ENCODE peak calls at places on chromosomes 3 and 15, in five cellular contexts. F is left ventricle myocardium inferior, K is bronchial epithelial cell, I is left lung, N is upper lobe of right lung. E is an unnamed sample.

GRCh38 chr3:85576091-85576690 is 617.4 kb downstream of the CADM2 start:
- DNase-seq in K (peak; percentile 56), F (no peak), I (no peak), N (no peak), E (peak; percentile 42)

GRCh38 chr15:64110945-64111678 is 15.3 kb downstream of the SNX1 start:
- DNase-seq in F (no peak), I (no peak), N (no peak), K (no peak), E (no peak)

GRCh38 chr3:70982700-70983140 is 600.8 kb downstream of the FOXP1 start:
- DNase-seq in K (peak; percentile 92), N (no peak), I (no peak), F (no peak), E (peak; percentile 89)

GRCh38 chr15:26888761-26889160 is 21.9 kb downstream of the GABRA5 start:
- DNase-seq in N (no peak), F (no peak), I (no peak), K (peak; percentile 35), E (no peak)

GRCh38 chr3:132788299-132788698 is 66.1 kb upstream of the NPHP3 start:
- DNase-seq in K (peak; percentile 53), F (no peak), N (no peak), I (no peak), E (peak; percentile 72)

GRCh38 chr3:125310623-125311076 is 64.5 kb downstream of the ZNF148 start:
- DNase-seq in F (no peak), K (no peak), N (no peak), I (no peak), E (peak; percentile 41)

GRCh38 chr3:69433938-69434263 is 48.0 kb upstream of the FRMD4B start:
- DNase-seq in N (no peak), K (peak; percentile 80), I (no peak), F (no peak), E (peak; percentile 44)

GRCh38 chr3:13018039-13018431 is 55.2 kb downstream of the IQSEC1 start:
- DNase-seq in I (no peak), F (no peak), K (no peak), N (no peak), E (no peak)

GRCh38 chr15:98776607-98777281 is 128.4 kb downstream of the IGF1R start:
- DNase-seq in I (no peak), F (peak; percentile 42), K (no peak), N (peak; percentile 70), E (peak; percentile 54)

GRCh38 chr15:61879219-61879618 is 181.0 kb downstream of the VPS13C start:
- DNase-seq in F (no peak), I (no peak), N (no peak), K (peak; percentile 87), E (no peak)

GRCh38 chr3:186144257-186144656 is 35.4 kb upstream of the ETV5 start:
- DNase-seq in N (peak; percentile 31), K (no peak), F (no peak), I (no peak), E (no peak)

GRCh38 chr15:56356616-56357015 is 8.6 kb upstream of the TEX9 start:
- DNase-seq in I (no peak), F (no peak), N (no peak), K (peak; percentile 22), E (no peak)

GRCh38 chr3:59772416-59773408 is 722.9 kb upstream of the CFAP20DC start:
- DNase-seq in F (no peak), N (no peak), I (no peak), K (no peak), E (no peak)

GRCh38 chr15:95162967-95163531 is 931.7 kb downstream of the MCTP2 start:
- DNase-seq in F (no peak), N (no peak), K (peak; percentile 95), I (no peak), E (peak; percentile 83)

GRCh38 chr3:105867690-105868449 is 942 bp downstream of the CBLB start:
- DNase-seq in F (no peak), N (no peak), K (peak; percentile 23), I (no peak), E (peak; percentile 45)

GRCh38 chr15:68578175-68578959 is 426 bp upstream of the CORO2B start:
- DNase-seq in N (peak; percentile 82), K (no peak), F (peak; percentile 82), I (peak; percentile 88), E (peak; percentile 59)

GRCh38 chr3:44125241-44125640 is 116.4 kb upstream of the TOPAZ1 start:
- DNase-seq in F (no peak), I (no peak), K (no peak), N (no peak), E (peak; percentile 3)

GRCh38 chr3:106692624-106693023 is 684.6 kb upstream of the CCDC54 start:
- DNase-seq in F (no peak), I (no peak), K (no peak), N (no peak), E (peak; percentile 31)

GRCh38 chr15:62625421-62626033 is 417.0 kb upstream of the TPM1 start:
- DNase-seq in K (no peak), I (no peak), F (no peak), N (no peak), E (peak; percentile 50)

GRCh38 chr3:101303089-101303731 is 17.2 kb downstream of the IMPG2 start:
- DNase-seq in F (no peak), K (peak; percentile 96), I (no peak), N (no peak), E (peak; percentile 48)

GRCh38 chr15:63987979-63988378 is 58.3 kb downstream of the DAPK2 start:
- DNase-seq in F (no peak), K (no peak), I (no peak), N (no peak), E (no peak)

GRCh38 chr3:161694682-161695586 is 198.3 kb downstream of the OTOL1 start:
- DNase-seq in K (no peak), N (no peak), I (no peak), F (no peak), E (no peak)

GRCh38 chr15:35622641-35623340 is 76.8 kb upstream of the DPH6 start:
- DNase-seq in F (no peak), K (peak; percentile 83), I (no peak), N (no peak), E (no peak)

GRCh38 chr15:65466901-65467300 is 44.2 kb upstream of the IGDCC4 start:
- DNase-seq in F (no peak), K (no peak), N (no peak), I (no peak), E (no peak)

GRCh38 chr3:61464785-61465184 is 96.6 kb upstream of the PTPRG start:
- DNase-seq in K (no peak), I (no peak), F (no peak), N (no peak), E (no peak)

GRCh38 chr3:102079809-102080197 is 230.5 kb downstream of the NFKBIZ start:
- DNase-seq in N (no peak), F (no peak), I (no peak), K (no peak), E (no peak)

GRCh38 chr3:32469151-32469874 is 33.3 kb downstream of the CMTM6 start:
- DNase-seq in I (no peak), N (no peak), F (no peak), K (no peak), E (no peak)

GRCh38 chr3:138114988-138115971 is at the start of gene DZIP1L:
- DNase-seq in K (peak; percentile 25), N (peak; percentile 86), F (peak; percentile 69), I (peak; percentile 95), E (peak; percentile 84)

GRCh38 chr3:65875395-65876027 is 163.2 kb downstream of the MAGI1 start:
- DNase-seq in K (no peak), I (no peak), N (no peak), F (no peak), E (no peak)

GRCh38 chr3:197854596-197855343 is 63.7 kb downstream of the LRCH3 start:
- DNase-seq in I (no peak), K (peak; percentile 92), F (no peak), N (no peak), E (peak; percentile 97)

GRCh38 chr3:111967651-111968274 is 11.1 kb upstream of the ABHD10 start:
- DNase-seq in I (peak; percentile 60), F (peak; percentile 76), N (peak; percentile 72), K (peak; percentile 58), E (peak; percentile 82)

GRCh38 chr3:126982125-126982521 is 792 bp upstream of the PLXNA1 start:
- DNase-seq in N (no peak), K (peak; percentile 59), F (no peak), I (no peak), E (no peak)

GRCh38 chr3:170467007-170467406 is 48.3 kb downstream of the CLDN11 start:
- DNase-seq in I (no peak), K (no peak), N (no peak), F (no peak), E (no peak)

GRCh38 chr3:9158865-9159630 is 90.4 kb downstream of the SRGAP3 start:
- DNase-seq in I (no peak), N (no peak), K (no peak), F (no peak), E (no peak)
- TF ChIP-seq CTCF in I (no peak), N (no peak), K (no peak), F (no peak), E (no peak)

GRCh38 chr3:189626286-189626685 is 4.9 kb upstream of the TP63 start:
- DNase-seq in K (no peak), F (no peak), I (no peak), N (no peak), E (no peak)
- H3K4me3 ChIP-seq in K (no peak overlapping the region), F (no peak overlapping the region), I (no peak overlapping the region), N (no peak overlapping the region), E (no peak overlapping the region)

DNA sequence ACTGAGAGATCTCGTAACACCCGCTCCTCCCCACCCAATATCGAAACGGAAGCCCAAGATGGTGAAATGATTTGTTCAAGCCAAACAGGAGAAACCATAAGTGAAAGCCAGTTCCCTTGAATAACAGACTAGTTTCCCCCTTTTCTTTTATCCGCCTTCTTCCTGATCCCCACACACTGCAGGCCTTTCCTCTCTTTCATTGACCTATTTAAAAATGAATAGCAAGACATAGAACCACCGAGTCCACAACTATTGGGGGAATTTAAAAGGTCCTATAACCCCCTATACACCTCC is 382 bp upstream of the COX17 start:
- DNase-seq in N (no peak), I (no peak), K (no peak), F (no peak), E (no peak)
- TF ChIP-seq CTCF in N (no peak), I (no peak), K (no peak), F (no peak), E (no peak)

DNA sequence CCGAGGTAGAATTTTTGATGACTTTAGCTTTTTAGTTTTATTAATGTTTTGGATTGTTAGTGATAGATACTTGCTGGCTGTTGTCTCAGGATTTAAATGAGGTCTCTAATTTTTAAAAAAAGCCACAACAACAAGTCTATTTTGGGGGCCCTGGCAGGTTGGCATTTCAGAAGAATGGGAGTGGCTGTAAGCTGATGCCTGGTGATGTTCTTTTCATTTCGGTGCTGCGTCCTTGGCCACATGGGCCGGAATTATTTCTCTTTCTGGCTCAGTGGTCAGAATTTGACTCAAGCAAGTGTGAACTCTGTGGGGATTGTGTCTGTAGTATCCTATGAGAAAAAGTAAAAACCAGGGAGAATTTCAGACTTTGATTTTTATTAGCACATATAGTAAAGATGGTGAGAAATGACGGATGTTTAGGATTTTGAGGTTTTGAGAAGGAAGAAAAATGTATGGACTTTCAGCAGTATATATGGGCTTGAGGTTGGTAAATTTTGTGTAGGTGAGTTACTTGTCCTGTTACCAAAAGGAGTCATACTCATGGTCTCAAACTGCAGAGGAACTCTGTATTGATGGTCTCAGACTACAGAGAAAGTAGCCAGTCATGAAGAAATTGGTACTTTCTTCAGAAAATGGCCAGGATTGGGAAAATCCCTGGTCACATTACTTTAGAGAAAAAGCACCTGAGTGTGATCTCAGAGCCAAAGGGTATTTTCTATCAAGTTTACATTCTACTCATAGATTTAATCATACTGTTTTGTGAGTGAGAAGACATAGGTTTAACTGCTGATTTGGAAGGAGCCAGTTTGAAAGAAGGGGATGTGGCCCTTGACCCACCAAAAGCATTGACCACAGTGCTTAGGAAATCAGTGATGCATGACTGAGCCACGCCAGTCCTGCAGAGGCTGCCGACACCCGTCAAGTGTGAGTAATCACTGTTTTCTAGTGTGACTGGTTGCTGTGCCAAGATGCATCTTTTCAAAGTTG is 203.3 kb downstream of the AKAP13 start:
- DNase-seq in K (peak; percentile 89), N (peak; percentile 70), F (peak; percentile 38), I (no peak), E (no peak)
- H3K4me3 ChIP-seq in K (no peak overlapping the region), N (peak overlapping the region; percentile 56), F (peak overlapping the region; percentile 66), I (peak overlapping the region; percentile 43), E (peak overlapping the region; percentile 19)